ENCODE peak calls at places on chromosome 5, in seven cellular contexts. One of them, this sample, is unnamed.

GRCh38 chr5:38636626-38637025 is 80.2 kb upstream of the LIFR start:
- DNase-seq in CD8-positive, alpha-beta T cell: no peak
- DNase-seq in AG09309: no peak
- DNase-seq in lower lobe of right lung: peak; percentile 56
- DNase-seq in sigmoid colon: no peak
- DNase-seq in RWPE1: no peak
- DNase-seq in AG10803: no peak
- DNase-seq in this sample: no peak

GRCh38 chr5:157511656-157512644 is 51.9 kb downstream of the NIPAL4 start:
- DNase-seq in CD8-positive, alpha-beta T cell: no peak
- DNase-seq in AG09309: peak; percentile 93
- DNase-seq in lower lobe of right lung: peak; percentile 78
- DNase-seq in sigmoid colon: peak; percentile 99
- DNase-seq in RWPE1: peak; percentile 96
- DNase-seq in AG10803: peak; percentile 98
- DNase-seq in this sample: no peak

GRCh38 chr5:116038817-116039216 is 6.5 kb downstream of the ARL14EPL start:
- DNase-seq in CD8-positive, alpha-beta T cell: peak; percentile 60
- DNase-seq in AG09309: no peak
- DNase-seq in lower lobe of right lung: no peak
- DNase-seq in sigmoid colon: no peak
- DNase-seq in RWPE1: no peak
- DNase-seq in AG10803: no peak
- DNase-seq in this sample: peak; percentile 39

GRCh38 chr5:122874179-122874875 is 28.9 kb downstream of the SNX24 start:
- DNase-seq in CD8-positive, alpha-beta T cell: no peak
- DNase-seq in AG09309: no peak
- DNase-seq in lower lobe of right lung: no peak
- DNase-seq in sigmoid colon: no peak
- DNase-seq in RWPE1: no peak
- DNase-seq in AG10803: no peak
- DNase-seq in this sample: no peak

GRCh38 chr5:7540806-7541205 is 144.9 kb downstream of the ADCY2 start:
- DNase-seq in CD8-positive, alpha-beta T cell: no peak
- DNase-seq in AG09309: no peak
- DNase-seq in lower lobe of right lung: no peak
- DNase-seq in sigmoid colon: no peak
- DNase-seq in RWPE1: no peak
- DNase-seq in AG10803: no peak
- DNase-seq in this sample: no peak

GRCh38 chr5:96049398-96050272 is 88.0 kb upstream of the ELL2 start:
- DNase-seq in CD8-positive, alpha-beta T cell: no peak
- DNase-seq in AG09309: peak; percentile 46
- DNase-seq in lower lobe of right lung: peak; percentile 43
- DNase-seq in sigmoid colon: no peak
- DNase-seq in RWPE1: peak; percentile 20
- DNase-seq in AG10803: peak; percentile 83
- DNase-seq in this sample: no peak

GRCh38 chr5:36441215-36441614 is 139.5 kb upstream of the RANBP3L start:
- DNase-seq in CD8-positive, alpha-beta T cell: no peak
- DNase-seq in AG09309: no peak
- DNase-seq in lower lobe of right lung: no peak
- DNase-seq in sigmoid colon: no peak
- DNase-seq in RWPE1: no peak
- DNase-seq in AG10803: no peak
- DNase-seq in this sample: no peak

GRCh38 chr5:94240616-94241287 is 377.7 kb downstream of the KIAA0825 start:
- DNase-seq in CD8-positive, alpha-beta T cell: no peak
- DNase-seq in AG09309: peak; percentile 59
- DNase-seq in lower lobe of right lung: no peak
- DNase-seq in sigmoid colon: no peak
- DNase-seq in RWPE1: no peak
- DNase-seq in AG10803: peak; percentile 93
- DNase-seq in this sample: no peak

GRCh38 chr5:58133631-58134296 is 326.1 kb downstream of the PLK2 start:
- DNase-seq in CD8-positive, alpha-beta T cell: no peak
- DNase-seq in AG09309: peak; percentile 77
- DNase-seq in lower lobe of right lung: no peak
- DNase-seq in sigmoid colon: no peak
- DNase-seq in RWPE1: peak; percentile 75
- DNase-seq in AG10803: peak; percentile 96
- DNase-seq in this sample: no peak

GRCh38 chr5:64670277-64670676 is 20.0 kb upstream of the SHISAL2B start:
- DNase-seq in CD8-positive, alpha-beta T cell: no peak
- DNase-seq in AG09309: no peak
- DNase-seq in lower lobe of right lung: no peak
- DNase-seq in sigmoid colon: no peak
- DNase-seq in RWPE1: no peak
- DNase-seq in AG10803: no peak
- DNase-seq in this sample: no peak

GRCh38 chr5:72600401-72600981 is 93.3 kb upstream of the ZNF366 start:
- DNase-seq in CD8-positive, alpha-beta T cell: no peak
- DNase-seq in AG09309: peak; percentile 93
- DNase-seq in lower lobe of right lung: no peak
- DNase-seq in sigmoid colon: no peak
- DNase-seq in RWPE1: peak; percentile 95
- DNase-seq in AG10803: peak; percentile 96
- DNase-seq in this sample: no peak

GRCh38 chr5:10622810-10623209 is 58.9 kb downstream of the ANKRD33B start:
- DNase-seq in CD8-positive, alpha-beta T cell: no peak
- DNase-seq in AG09309: no peak
- DNase-seq in lower lobe of right lung: no peak
- DNase-seq in sigmoid colon: peak; percentile 48
- DNase-seq in RWPE1: no peak
- DNase-seq in AG10803: no peak
- DNase-seq in this sample: no peak

GRCh38 chr5:13659391-13659790 is 285.1 kb downstream of the DNAH5 start:
- DNase-seq in CD8-positive, alpha-beta T cell: no peak
- DNase-seq in AG09309: no peak
- DNase-seq in lower lobe of right lung: no peak
- DNase-seq in sigmoid colon: no peak
- DNase-seq in RWPE1: no peak
- DNase-seq in AG10803: peak; percentile 29
- DNase-seq in this sample: no peak

GRCh38 chr5:108232805-108233204 is 149.1 kb downstream of the FBXL17 start:
- DNase-seq in CD8-positive, alpha-beta T cell: no peak
- DNase-seq in AG09309: no peak
- DNase-seq in lower lobe of right lung: no peak
- DNase-seq in sigmoid colon: no peak
- DNase-seq in RWPE1: no peak
- DNase-seq in AG10803: no peak
- DNase-seq in this sample: no peak

GRCh38 chr5:64800926-64801325 is 32.2 kb downstream of the CWC27 start:
- DNase-seq in CD8-positive, alpha-beta T cell: no peak
- DNase-seq in AG09309: no peak
- DNase-seq in lower lobe of right lung: no peak
- DNase-seq in sigmoid colon: no peak
- DNase-seq in RWPE1: no peak
- DNase-seq in AG10803: peak; percentile 12
- DNase-seq in this sample: no peak

GRCh38 chr5:40904205-40904993 is 4.9 kb upstream of the C7 start:
- DNase-seq in CD8-positive, alpha-beta T cell: no peak
- DNase-seq in AG09309: peak; percentile 18
- DNase-seq in lower lobe of right lung: no peak
- DNase-seq in sigmoid colon: peak; percentile 75
- DNase-seq in RWPE1: peak; percentile 52
- DNase-seq in AG10803: peak; percentile 61
- DNase-seq in this sample: peak; percentile 49

GRCh38 chr5:148011407-148012124 is 52.2 kb upstream of the SPINK5 start:
- DNase-seq in CD8-positive, alpha-beta T cell: no peak
- DNase-seq in AG09309: peak; percentile 64
- DNase-seq in lower lobe of right lung: no peak
- DNase-seq in sigmoid colon: no peak
- DNase-seq in RWPE1: peak; percentile 92
- DNase-seq in AG10803: peak; percentile 16
- DNase-seq in this sample: no peak

GRCh38 chr5:97071101-97071500 is 71.3 kb downstream of the LIX1 start:
- DNase-seq in CD8-positive, alpha-beta T cell: no peak
- DNase-seq in AG09309: peak; percentile 47
- DNase-seq in lower lobe of right lung: no peak
- DNase-seq in sigmoid colon: peak; percentile 83
- DNase-seq in RWPE1: no peak
- DNase-seq in AG10803: peak; percentile 81
- DNase-seq in this sample: no peak

GRCh38 chr5:116032094-116032517 is at the start of gene ARL14EPL:
- DNase-seq in CD8-positive, alpha-beta T cell: no peak
- DNase-seq in AG09309: peak; percentile 44
- DNase-seq in lower lobe of right lung: peak; percentile 56
- DNase-seq in sigmoid colon: no peak
- DNase-seq in RWPE1: peak; percentile 72
- DNase-seq in AG10803: peak; percentile 71
- DNase-seq in this sample: peak; percentile 39

GRCh38 chr5:54900906-54901725 is 84.3 kb downstream of the ESM1 start:
- DNase-seq in CD8-positive, alpha-beta T cell: no peak
- DNase-seq in AG09309: peak; percentile 80
- DNase-seq in lower lobe of right lung: no peak
- DNase-seq in sigmoid colon: peak; percentile 89
- DNase-seq in RWPE1: no peak
- DNase-seq in AG10803: peak; percentile 87
- DNase-seq in this sample: no peak

GRCh38 chr5:168874713-168875380 is 295.7 kb upstream of the PANK3 start:
- DNase-seq in CD8-positive, alpha-beta T cell: no peak
- DNase-seq in AG09309: no peak
- DNase-seq in lower lobe of right lung: no peak
- DNase-seq in sigmoid colon: no peak
- DNase-seq in RWPE1: no peak
- DNase-seq in AG10803: peak; percentile 13
- DNase-seq in this sample: no peak

GRCh38 chr5:2750758-2751464 is 566 bp downstream of the IRX2 start:
- DNase-seq in CD8-positive, alpha-beta T cell: peak; percentile 45
- DNase-seq in AG09309: no peak
- DNase-seq in lower lobe of right lung: no peak
- DNase-seq in sigmoid colon: no peak
- DNase-seq in RWPE1: peak; percentile 23
- DNase-seq in AG10803: peak; percentile 32
- DNase-seq in this sample: no peak

GRCh38 chr5:96896285-96896711 is 20.0 kb downstream of the ERAP2 start:
- DNase-seq in CD8-positive, alpha-beta T cell: no peak
- DNase-seq in AG09309: no peak
- DNase-seq in lower lobe of right lung: no peak
- DNase-seq in sigmoid colon: no peak
- DNase-seq in RWPE1: no peak
- DNase-seq in AG10803: no peak
- DNase-seq in this sample: peak; percentile 36

GRCh38 chr5:81052325-81052724 is 92.2 kb downstream of the RASGRF2 start:
- DNase-seq in CD8-positive, alpha-beta T cell: no peak
- DNase-seq in AG09309: no peak
- DNase-seq in lower lobe of right lung: no peak
- DNase-seq in sigmoid colon: no peak
- DNase-seq in RWPE1: no peak
- DNase-seq in AG10803: no peak
- DNase-seq in this sample: no peak

GRCh38 chr5:45696206-45696836 is at the start of gene HCN1:
- DNase-seq in CD8-positive, alpha-beta T cell: no peak
- DNase-seq in AG09309: peak; percentile 21
- DNase-seq in lower lobe of right lung: peak; percentile 81
- DNase-seq in sigmoid colon: peak; percentile 76
- DNase-seq in RWPE1: peak; percentile 69
- DNase-seq in AG10803: peak; percentile 73
- DNase-seq in this sample: peak; percentile 40

GRCh38 chr5:34857161-34857560 is 18.2 kb downstream of the TTC23L start:
- DNase-seq in CD8-positive, alpha-beta T cell: no peak
- DNase-seq in AG09309: no peak
- DNase-seq in lower lobe of right lung: no peak
- DNase-seq in sigmoid colon: no peak
- DNase-seq in RWPE1: no peak
- DNase-seq in AG10803: peak; percentile 33
- DNase-seq in this sample: no peak

GRCh38 chr5:6448622-6449464 is at the start of gene UBE2QL1:
- DNase-seq in CD8-positive, alpha-beta T cell: no peak
- DNase-seq in AG09309: no peak
- DNase-seq in lower lobe of right lung: no peak
- DNase-seq in sigmoid colon: no peak
- DNase-seq in RWPE1: no peak
- DNase-seq in AG10803: no peak
- DNase-seq in this sample: peak; percentile 37

GRCh38 chr5:103089272-103089671 is 30.7 kb downstream of the GIN1 start:
- DNase-seq in CD8-positive, alpha-beta T cell: no peak
- DNase-seq in AG09309: no peak
- DNase-seq in lower lobe of right lung: no peak
- DNase-seq in sigmoid colon: no peak
- DNase-seq in RWPE1: no peak
- DNase-seq in AG10803: no peak
- DNase-seq in this sample: no peak
- TF ChIP-seq CTCF in CD8-positive, alpha-beta T cell: no peak
- TF ChIP-seq CTCF in AG09309: no peak
- TF ChIP-seq CTCF in lower lobe of right lung: no peak
- TF ChIP-seq CTCF in sigmoid colon: no peak
- TF ChIP-seq CTCF in RWPE1: no peak
- TF ChIP-seq CTCF in AG10803: no peak
- TF ChIP-seq CTCF in this sample: no peak

GRCh38 chr5:109410389-109411174 is 808 bp upstream of the PJA2 start:
- DNase-seq in CD8-positive, alpha-beta T cell: peak; percentile 71
- DNase-seq in AG09309: peak; percentile 33
- DNase-seq in lower lobe of right lung: peak; percentile 87
- DNase-seq in sigmoid colon: peak; percentile 89
- DNase-seq in RWPE1: peak; percentile 60
- DNase-seq in AG10803: peak; percentile 80
- DNase-seq in this sample: peak; percentile 26
- TF ChIP-seq CTCF in CD8-positive, alpha-beta T cell: no peak
- TF ChIP-seq CTCF in AG09309: no peak
- TF ChIP-seq CTCF in lower lobe of right lung: no peak
- TF ChIP-seq CTCF in sigmoid colon: no peak
- TF ChIP-seq CTCF in RWPE1: no peak
- TF ChIP-seq CTCF in AG10803: no peak
- TF ChIP-seq CTCF in this sample: no peak

DNA sequence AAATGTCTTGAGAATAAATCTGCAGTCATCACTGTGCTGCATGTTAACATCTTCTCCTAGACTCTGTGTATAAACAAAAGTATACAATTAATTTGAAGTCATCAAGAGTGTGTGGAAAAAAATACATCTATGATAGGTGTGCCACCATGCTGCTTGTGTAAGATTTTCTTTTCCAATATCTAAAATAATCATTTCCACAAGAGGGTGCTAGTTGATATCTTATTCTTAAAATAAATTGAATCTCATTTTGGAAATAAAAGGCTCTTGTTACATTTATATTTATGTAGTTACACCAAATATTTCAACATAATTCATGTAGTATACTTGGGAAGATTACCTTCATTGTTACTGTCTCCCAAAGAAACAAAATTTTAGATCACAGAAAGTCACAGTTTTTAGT is 14.1 kb upstream of the MOCS2 start:
- DNase-seq in CD8-positive, alpha-beta T cell: no peak
- DNase-seq in AG09309: no peak
- DNase-seq in lower lobe of right lung: no peak
- DNase-seq in sigmoid colon: no peak
- DNase-seq in RWPE1: peak; percentile 39
- DNase-seq in AG10803: peak; percentile 37
- DNase-seq in this sample: no peak
- TF ChIP-seq CTCF in CD8-positive, alpha-beta T cell: no peak
- TF ChIP-seq CTCF in AG09309: peak; percentile 21
- TF ChIP-seq CTCF in lower lobe of right lung: no peak
- TF ChIP-seq CTCF in sigmoid colon: no peak
- TF ChIP-seq CTCF in RWPE1: peak; percentile 53
- TF ChIP-seq CTCF in AG10803: peak; percentile 47
- TF ChIP-seq CTCF in this sample: no peak

DNA sequence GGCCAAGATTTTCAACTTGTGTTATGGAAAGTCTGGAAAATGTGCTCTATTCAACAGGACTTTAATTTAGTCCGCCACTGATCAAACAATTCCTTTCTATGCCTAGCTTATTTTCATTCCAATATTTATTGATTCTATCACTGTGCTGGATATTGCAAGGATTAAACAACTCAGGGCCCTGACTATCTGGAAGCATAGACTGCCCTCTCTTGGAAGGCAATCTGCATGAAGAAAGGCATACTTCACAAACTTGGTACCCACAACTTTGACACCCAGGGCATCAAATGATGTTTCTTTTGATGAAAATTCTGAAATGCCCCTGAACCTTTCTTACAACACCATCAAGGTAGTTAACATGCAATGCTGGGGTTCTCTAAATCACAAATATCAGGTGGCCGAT is 126.5 kb upstream of the HMHB1 start:
- DNase-seq in CD8-positive, alpha-beta T cell: no peak
- DNase-seq in AG09309: no peak
- DNase-seq in lower lobe of right lung: no peak
- DNase-seq in sigmoid colon: no peak
- DNase-seq in RWPE1: no peak
- DNase-seq in AG10803: peak; percentile 25
- DNase-seq in this sample: no peak
- TF ChIP-seq CTCF in CD8-positive, alpha-beta T cell: no peak
- TF ChIP-seq CTCF in AG09309: peak; percentile 61
- TF ChIP-seq CTCF in lower lobe of right lung: no peak
- TF ChIP-seq CTCF in sigmoid colon: no peak
- TF ChIP-seq CTCF in RWPE1: no peak
- TF ChIP-seq CTCF in AG10803: peak; percentile 44
- TF ChIP-seq CTCF in this sample: no peak